ENCODE peak calls at places on chromosomes 11 and 22, in nine cellular contexts. One of them, this sample, is unnamed.

GRCh38 chr11:3106736-3107524 is 49.7 kb upstream of the CARS1 start:
- DNase-seq in effector CD4-positive, alpha-beta T cell: no peak
- DNase-seq in cardiac fibroblast: no peak
- DNase-seq in posterior cingulate gyrus: no peak
- DNase-seq in sciatic nerve: peak; percentile 48
- DNase-seq in HCT116: no peak
- DNase-seq in NCI-H1092: no peak
- DNase-seq in hippocampal formation: no peak
- DNase-seq in activated T-cell treated with anti-CD3 and anti-CD28 coated beads for 1 hour: no peak
- DNase-seq in this sample: no peak

GRCh38 chr22:23580586-23581251 is 629 bp upstream of the IGLL1 start:
- DNase-seq in effector CD4-positive, alpha-beta T cell: no peak
- DNase-seq in cardiac fibroblast: no peak
- DNase-seq in posterior cingulate gyrus: no peak
- DNase-seq in sciatic nerve: no peak
- DNase-seq in HCT116: no peak
- DNase-seq in NCI-H1092: no peak
- DNase-seq in hippocampal formation: no peak
- DNase-seq in activated T-cell treated with anti-CD3 and anti-CD28 coated beads for 1 hour: no peak
- DNase-seq in this sample: no peak

GRCh38 chr22:32801436-32802290 is at the start of gene TIMP3:
- DNase-seq in effector CD4-positive, alpha-beta T cell: no peak
- DNase-seq in cardiac fibroblast: peak; percentile 83
- DNase-seq in posterior cingulate gyrus: peak; percentile 40
- DNase-seq in sciatic nerve: peak; percentile 95
- DNase-seq in HCT116: no peak
- DNase-seq in NCI-H1092: peak; percentile 47
- DNase-seq in hippocampal formation: peak; percentile 41
- DNase-seq in activated T-cell treated with anti-CD3 and anti-CD28 coated beads for 1 hour: no peak
- DNase-seq in this sample: peak; percentile 92

GRCh38 chr11:18064035-18064434 is 18.0 kb upstream of the TPH1 start:
- DNase-seq in effector CD4-positive, alpha-beta T cell: no peak
- DNase-seq in cardiac fibroblast: no peak
- DNase-seq in posterior cingulate gyrus: no peak
- DNase-seq in sciatic nerve: no peak
- DNase-seq in HCT116: no peak
- DNase-seq in NCI-H1092: peak; percentile 94
- DNase-seq in hippocampal formation: no peak
- DNase-seq in activated T-cell treated with anti-CD3 and anti-CD28 coated beads for 1 hour: no peak
- DNase-seq in this sample: no peak

GRCh38 chr11:87315229-87315628 is 277.5 kb downstream of the TMEM135 start:
- DNase-seq in effector CD4-positive, alpha-beta T cell: no peak
- DNase-seq in cardiac fibroblast: no peak
- DNase-seq in posterior cingulate gyrus: no peak
- DNase-seq in sciatic nerve: no peak
- DNase-seq in HCT116: no peak
- DNase-seq in NCI-H1092: no peak
- DNase-seq in hippocampal formation: no peak
- DNase-seq in activated T-cell treated with anti-CD3 and anti-CD28 coated beads for 1 hour: no peak
- DNase-seq in this sample: no peak

GRCh38 chr22:25410849-25411248 is 153.6 kb upstream of the GRK3 start:
- DNase-seq in effector CD4-positive, alpha-beta T cell: no peak
- DNase-seq in cardiac fibroblast: no peak
- DNase-seq in posterior cingulate gyrus: no peak
- DNase-seq in sciatic nerve: no peak
- DNase-seq in HCT116: no peak
- DNase-seq in NCI-H1092: no peak
- DNase-seq in hippocampal formation: no peak
- DNase-seq in activated T-cell treated with anti-CD3 and anti-CD28 coated beads for 1 hour: no peak
- DNase-seq in this sample: no peak

GRCh38 chr11:746289-747175 is 732 bp upstream of the TALDO1 start:
- DNase-seq in effector CD4-positive, alpha-beta T cell: no peak
- DNase-seq in cardiac fibroblast: no peak
- DNase-seq in posterior cingulate gyrus: peak; percentile 51
- DNase-seq in sciatic nerve: no peak
- DNase-seq in HCT116: no peak
- DNase-seq in NCI-H1092: no peak
- DNase-seq in hippocampal formation: peak; percentile 62
- DNase-seq in activated T-cell treated with anti-CD3 and anti-CD28 coated beads for 1 hour: no peak
- DNase-seq in this sample: no peak

GRCh38 chr22:17258015-17258827 is 39.0 kb upstream of the ADA2 start:
- DNase-seq in effector CD4-positive, alpha-beta T cell: no peak
- DNase-seq in cardiac fibroblast: peak; percentile 22
- DNase-seq in posterior cingulate gyrus: no peak
- DNase-seq in sciatic nerve: peak; percentile 69
- DNase-seq in HCT116: no peak
- DNase-seq in NCI-H1092: peak; percentile 89
- DNase-seq in hippocampal formation: no peak
- DNase-seq in activated T-cell treated with anti-CD3 and anti-CD28 coated beads for 1 hour: peak; percentile 23
- DNase-seq in this sample: no peak

GRCh38 chr11:75323609-75324008 is 27.9 kb downstream of the ARRB1 start:
- DNase-seq in effector CD4-positive, alpha-beta T cell: no peak
- DNase-seq in cardiac fibroblast: no peak
- DNase-seq in posterior cingulate gyrus: no peak
- DNase-seq in sciatic nerve: no peak
- DNase-seq in HCT116: no peak
- DNase-seq in NCI-H1092: no peak
- DNase-seq in hippocampal formation: no peak
- DNase-seq in activated T-cell treated with anti-CD3 and anti-CD28 coated beads for 1 hour: no peak
- DNase-seq in this sample: no peak

GRCh38 chr11:70532728-70533127 is 134.4 kb downstream of the CTTN start:
- DNase-seq in effector CD4-positive, alpha-beta T cell: no peak
- DNase-seq in cardiac fibroblast: no peak
- DNase-seq in posterior cingulate gyrus: no peak
- DNase-seq in sciatic nerve: no peak
- DNase-seq in HCT116: no peak
- DNase-seq in NCI-H1092: no peak
- DNase-seq in hippocampal formation: no peak
- DNase-seq in activated T-cell treated with anti-CD3 and anti-CD28 coated beads for 1 hour: no peak
- DNase-seq in this sample: no peak

GRCh38 chr22:27795053-27795452 is 6.5 kb downstream of the MN1 start:
- DNase-seq in effector CD4-positive, alpha-beta T cell: no peak
- DNase-seq in cardiac fibroblast: no peak
- DNase-seq in posterior cingulate gyrus: no peak
- DNase-seq in sciatic nerve: no peak
- DNase-seq in HCT116: no peak
- DNase-seq in NCI-H1092: no peak
- DNase-seq in hippocampal formation: peak; percentile 11
- DNase-seq in activated T-cell treated with anti-CD3 and anti-CD28 coated beads for 1 hour: no peak
- DNase-seq in this sample: no peak

GRCh38 chr22:47301820-47302475 is 539.5 kb downstream of the TBC1D22A start:
- DNase-seq in effector CD4-positive, alpha-beta T cell: no peak
- DNase-seq in cardiac fibroblast: no peak
- DNase-seq in posterior cingulate gyrus: no peak
- DNase-seq in sciatic nerve: no peak
- DNase-seq in HCT116: no peak
- DNase-seq in NCI-H1092: no peak
- DNase-seq in hippocampal formation: no peak
- DNase-seq in activated T-cell treated with anti-CD3 and anti-CD28 coated beads for 1 hour: no peak
- DNase-seq in this sample: no peak

GRCh38 chr11:69880803-69881445 is 61.7 kb upstream of the FGF3 start:
- DNase-seq in effector CD4-positive, alpha-beta T cell: no peak
- DNase-seq in cardiac fibroblast: no peak
- DNase-seq in posterior cingulate gyrus: peak; percentile 3
- DNase-seq in sciatic nerve: peak; percentile 26
- DNase-seq in HCT116: no peak
- DNase-seq in NCI-H1092: no peak
- DNase-seq in hippocampal formation: no peak
- DNase-seq in activated T-cell treated with anti-CD3 and anti-CD28 coated beads for 1 hour: no peak
- DNase-seq in this sample: no peak

GRCh38 chr11:130945945-130946344 is 29.7 kb upstream of the SNX19 start:
- DNase-seq in effector CD4-positive, alpha-beta T cell: no peak
- DNase-seq in cardiac fibroblast: peak; percentile 79
- DNase-seq in posterior cingulate gyrus: peak; percentile 26
- DNase-seq in sciatic nerve: peak; percentile 66
- DNase-seq in HCT116: no peak
- DNase-seq in NCI-H1092: no peak
- DNase-seq in hippocampal formation: peak; percentile 2
- DNase-seq in activated T-cell treated with anti-CD3 and anti-CD28 coated beads for 1 hour: no peak
- DNase-seq in this sample: peak; percentile 88

GRCh38 chr22:31952459-31952858 is 8.1 kb downstream of the YWHAH start:
- DNase-seq in effector CD4-positive, alpha-beta T cell: no peak
- DNase-seq in cardiac fibroblast: peak; percentile 85
- DNase-seq in posterior cingulate gyrus: no peak
- DNase-seq in sciatic nerve: no peak
- DNase-seq in HCT116: no peak
- DNase-seq in NCI-H1092: no peak
- DNase-seq in hippocampal formation: no peak
- DNase-seq in activated T-cell treated with anti-CD3 and anti-CD28 coated beads for 1 hour: no peak
- DNase-seq in this sample: peak; percentile 57

GRCh38 chr11:128361451-128362020 is 225.8 kb downstream of the ETS1 start:
- DNase-seq in effector CD4-positive, alpha-beta T cell: no peak
- DNase-seq in cardiac fibroblast: peak; percentile 74
- DNase-seq in posterior cingulate gyrus: no peak
- DNase-seq in sciatic nerve: no peak
- DNase-seq in HCT116: no peak
- DNase-seq in NCI-H1092: peak; percentile 57
- DNase-seq in hippocampal formation: no peak
- DNase-seq in activated T-cell treated with anti-CD3 and anti-CD28 coated beads for 1 hour: no peak
- DNase-seq in this sample: no peak

GRCh38 chr22:31556627-31557203 is 60.4 kb downstream of the SFI1 start:
- DNase-seq in effector CD4-positive, alpha-beta T cell: no peak
- DNase-seq in cardiac fibroblast: peak; percentile 67
- DNase-seq in posterior cingulate gyrus: no peak
- DNase-seq in sciatic nerve: no peak
- DNase-seq in HCT116: peak; percentile 6
- DNase-seq in NCI-H1092: no peak
- DNase-seq in hippocampal formation: no peak
- DNase-seq in activated T-cell treated with anti-CD3 and anti-CD28 coated beads for 1 hour: no peak
- DNase-seq in this sample: peak; percentile 76

GRCh38 chr11:117625237-117625636 is 171.8 kb downstream of the DSCAML1 start:
- DNase-seq in effector CD4-positive, alpha-beta T cell: no peak
- DNase-seq in cardiac fibroblast: no peak
- DNase-seq in posterior cingulate gyrus: no peak
- DNase-seq in sciatic nerve: no peak
- DNase-seq in HCT116: no peak
- DNase-seq in NCI-H1092: no peak
- DNase-seq in hippocampal formation: no peak
- DNase-seq in activated T-cell treated with anti-CD3 and anti-CD28 coated beads for 1 hour: no peak
- DNase-seq in this sample: peak; percentile 36

GRCh38 chr11:85767277-85767676 is 43.7 kb downstream of the SYTL2 start:
- DNase-seq in effector CD4-positive, alpha-beta T cell: no peak
- DNase-seq in cardiac fibroblast: no peak
- DNase-seq in posterior cingulate gyrus: no peak
- DNase-seq in sciatic nerve: no peak
- DNase-seq in HCT116: no peak
- DNase-seq in NCI-H1092: no peak
- DNase-seq in hippocampal formation: no peak
- DNase-seq in activated T-cell treated with anti-CD3 and anti-CD28 coated beads for 1 hour: no peak
- DNase-seq in this sample: no peak

GRCh38 chr11:122209619-122210377 is 93.8 kb upstream of the BLID start:
- DNase-seq in effector CD4-positive, alpha-beta T cell: no peak
- DNase-seq in cardiac fibroblast: peak; percentile 96
- DNase-seq in posterior cingulate gyrus: no peak
- DNase-seq in sciatic nerve: peak; percentile 89
- DNase-seq in HCT116: no peak
- DNase-seq in NCI-H1092: no peak
- DNase-seq in hippocampal formation: peak; percentile 50
- DNase-seq in activated T-cell treated with anti-CD3 and anti-CD28 coated beads for 1 hour: no peak
- DNase-seq in this sample: peak; percentile 67

GRCh38 chr11:16606784-16607674 is 131.4 kb upstream of the C11orf58 start:
- DNase-seq in effector CD4-positive, alpha-beta T cell: no peak
- DNase-seq in cardiac fibroblast: peak; percentile 24
- DNase-seq in posterior cingulate gyrus: peak; percentile 31
- DNase-seq in sciatic nerve: peak; percentile 82
- DNase-seq in HCT116: no peak
- DNase-seq in NCI-H1092: peak; percentile 32
- DNase-seq in hippocampal formation: peak; percentile 37
- DNase-seq in activated T-cell treated with anti-CD3 and anti-CD28 coated beads for 1 hour: no peak
- DNase-seq in this sample: no peak

GRCh38 chr22:45671051-45671782 is 417 bp upstream of the ATXN10 start:
- DNase-seq in effector CD4-positive, alpha-beta T cell: no peak
- DNase-seq in cardiac fibroblast: no peak
- DNase-seq in posterior cingulate gyrus: no peak
- DNase-seq in sciatic nerve: no peak
- DNase-seq in HCT116: no peak
- DNase-seq in NCI-H1092: no peak
- DNase-seq in hippocampal formation: no peak
- DNase-seq in activated T-cell treated with anti-CD3 and anti-CD28 coated beads for 1 hour: no peak
- DNase-seq in this sample: no peak

GRCh38 chr22:29032584-29032983 is 29.0 kb downstream of the C22orf31 start:
- DNase-seq in effector CD4-positive, alpha-beta T cell: no peak
- DNase-seq in cardiac fibroblast: peak; percentile 14
- DNase-seq in posterior cingulate gyrus: no peak
- DNase-seq in sciatic nerve: no peak
- DNase-seq in HCT116: no peak
- DNase-seq in NCI-H1092: no peak
- DNase-seq in hippocampal formation: no peak
- DNase-seq in activated T-cell treated with anti-CD3 and anti-CD28 coated beads for 1 hour: no peak
- DNase-seq in this sample: no peak

GRCh38 chr11:64850979-64851567 is 6.6 kb upstream of the CDC42BPG start:
- DNase-seq in effector CD4-positive, alpha-beta T cell: peak; percentile 56
- DNase-seq in cardiac fibroblast: no peak
- DNase-seq in posterior cingulate gyrus: no peak
- DNase-seq in sciatic nerve: no peak
- DNase-seq in HCT116: no peak
- DNase-seq in NCI-H1092: no peak
- DNase-seq in hippocampal formation: no peak
- DNase-seq in activated T-cell treated with anti-CD3 and anti-CD28 coated beads for 1 hour: no peak
- DNase-seq in this sample: no peak

GRCh38 chr11:35178862-35179261 is 39.9 kb downstream of the CD44 start:
- DNase-seq in effector CD4-positive, alpha-beta T cell: no peak
- DNase-seq in cardiac fibroblast: no peak
- DNase-seq in posterior cingulate gyrus: no peak
- DNase-seq in sciatic nerve: no peak
- DNase-seq in HCT116: no peak
- DNase-seq in NCI-H1092: no peak
- DNase-seq in hippocampal formation: no peak
- DNase-seq in activated T-cell treated with anti-CD3 and anti-CD28 coated beads for 1 hour: no peak
- DNase-seq in this sample: no peak

GRCh38 chr11:71207563-71207962 is 44.8 kb downstream of the SHANK2 start:
- DNase-seq in effector CD4-positive, alpha-beta T cell: no peak
- DNase-seq in cardiac fibroblast: no peak
- DNase-seq in posterior cingulate gyrus: no peak
- DNase-seq in sciatic nerve: peak; percentile 42
- DNase-seq in HCT116: no peak
- DNase-seq in NCI-H1092: no peak
- DNase-seq in hippocampal formation: no peak
- DNase-seq in activated T-cell treated with anti-CD3 and anti-CD28 coated beads for 1 hour: no peak
- DNase-seq in this sample: no peak

GRCh38 chr11:12845739-12846358 is 163.3 kb upstream of the RASSF10 start:
- DNase-seq in effector CD4-positive, alpha-beta T cell: no peak
- DNase-seq in cardiac fibroblast: no peak
- DNase-seq in posterior cingulate gyrus: no peak
- DNase-seq in sciatic nerve: peak; percentile 69
- DNase-seq in HCT116: no peak
- DNase-seq in NCI-H1092: peak; percentile 94
- DNase-seq in hippocampal formation: no peak
- DNase-seq in activated T-cell treated with anti-CD3 and anti-CD28 coated beads for 1 hour: no peak
- DNase-seq in this sample: peak; percentile 92

GRCh38 chr11:32108576-32108975 is 17.7 kb downstream of the RCN1 start:
- DNase-seq in effector CD4-positive, alpha-beta T cell: no peak
- DNase-seq in cardiac fibroblast: no peak
- DNase-seq in posterior cingulate gyrus: no peak
- DNase-seq in sciatic nerve: no peak
- DNase-seq in HCT116: no peak
- DNase-seq in NCI-H1092: no peak
- DNase-seq in hippocampal formation: no peak
- DNase-seq in activated T-cell treated with anti-CD3 and anti-CD28 coated beads for 1 hour: no peak
- DNase-seq in this sample: no peak